ENCODE peak calls at places on chromosomes 1 and 21, in six cellular contexts. H, C, M, L, G and W are unnamed samples.

GRCh38 chr1:228341450-228341813 is 65.2 kb downstream of the TRIM11 start:
- DNase-seq in M (no peak), G (no peak), H (no peak), L (no peak), C (no peak), W (no peak)

GRCh38 chr21:38533887-38534286 is 35.6 kb upstream of the ERG start:
- DNase-seq in M (no peak), C (no peak), G (no peak), L (peak; percentile 15), H (no peak), W (no peak)

GRCh38 chr1:89630046-89630445 is 2.9 kb upstream of the LRRC8C start:
- DNase-seq in L (no peak), M (no peak), H (no peak), G (no peak), C (no peak), W (no peak)

GRCh38 chr1:210397252-210397651 is 68.5 kb downstream of the HHAT start:
- DNase-seq in H (no peak), L (no peak), M (no peak), C (no peak), G (no peak), W (no peak)

GRCh38 chr1:89948726-89949345 is 46.1 kb upstream of the ZNF326 start:
- DNase-seq in L (no peak), C (no peak), H (no peak), G (no peak), M (no peak), W (no peak)

GRCh38 chr1:94398356-94398755 is 19.8 kb upstream of the ABCD3 start:
- DNase-seq in G (no peak), L (no peak), M (no peak), H (no peak), C (no peak), W (no peak)

GRCh38 chr1:26218906-26219494 is 15.0 kb upstream of the CEP85 start:
- DNase-seq in C (no peak), G (no peak), H (no peak), M (no peak), L (no peak), W (no peak)

GRCh38 chr1:31955917-31956736 is 18.0 kb upstream of the PTP4A2 start:
- DNase-seq in G (peak; percentile 70), M (peak; percentile 44), L (no peak), H (no peak), C (peak; percentile 90), W (peak; percentile 91)

GRCh38 chr1:31904339-31905092 is 33.7 kb downstream of the PTP4A2 start:
- DNase-seq in G (peak; percentile 14), M (no peak), L (no peak), H (no peak), C (no peak), W (no peak)

GRCh38 chr21:35257413-35257812 is 208.3 kb upstream of the RUNX1 start:
- DNase-seq in G (no peak), M (peak; percentile 68), L (no peak), C (no peak), H (no peak), W (no peak)

GRCh38 chr1:38898653-38899230 is 17.4 kb upstream of the GJA9 start:
- DNase-seq in C (no peak), H (no peak), L (no peak), G (no peak), M (no peak), W (no peak)

GRCh38 chr1:67350783-67351182 is 43.1 kb downstream of the IL12RB2 start:
- DNase-seq in M (no peak), C (no peak), L (no peak), H (no peak), G (no peak), W (no peak)

GRCh38 chr1:162276493-162276892 is 100.2 kb downstream of the SPATA46 start:
- DNase-seq in M (peak; percentile 26), H (no peak), L (no peak), C (peak; percentile 34), G (peak; percentile 50), W (no peak)

GRCh38 chr1:51744506-51745303 is 127.8 kb downstream of the OSBPL9 start:
- DNase-seq in H (no peak), M (no peak), G (no peak), C (no peak), L (no peak), W (no peak)

GRCh38 chr1:159775716-159776115 is 5.0 kb upstream of the DUSP23 start:
- DNase-seq in C (no peak), G (no peak), L (no peak), M (no peak), H (no peak), W (no peak)

GRCh38 chr1:79044974-79045650 is 38.6 kb upstream of the ADGRL4 start:
- DNase-seq in H (peak; percentile 49), L (no peak), M (peak; percentile 16), C (no peak), G (no peak), W (no peak)

GRCh38 chr1:150076066-150076465 is 8.5 kb downstream of the VPS45 start:
- DNase-seq in H (no peak), L (no peak), G (no peak), C (no peak), M (no peak), W (peak; percentile 12)

GRCh38 chr21:44986471-44987291 is 46.9 kb downstream of the SLX9 start:
- DNase-seq in M (no peak), C (no peak), G (no peak), L (no peak), H (no peak), W (no peak)
- TF ChIP-seq ZNF274 in M (no peak), C (no peak), G (no peak), L (no peak), H (no peak), W (no peak)

GRCh38 chr1:101653482-101653946 is 343.2 kb downstream of the OLFM3 start:
- DNase-seq in C (no peak), L (peak; percentile 83), G (no peak), H (peak; percentile 67), M (peak; percentile 18), W (no peak)
- TF ChIP-seq ZNF274 in C (no peak), L (no peak), G (no peak), H (no peak), M (no peak), W (no peak)

DNA sequence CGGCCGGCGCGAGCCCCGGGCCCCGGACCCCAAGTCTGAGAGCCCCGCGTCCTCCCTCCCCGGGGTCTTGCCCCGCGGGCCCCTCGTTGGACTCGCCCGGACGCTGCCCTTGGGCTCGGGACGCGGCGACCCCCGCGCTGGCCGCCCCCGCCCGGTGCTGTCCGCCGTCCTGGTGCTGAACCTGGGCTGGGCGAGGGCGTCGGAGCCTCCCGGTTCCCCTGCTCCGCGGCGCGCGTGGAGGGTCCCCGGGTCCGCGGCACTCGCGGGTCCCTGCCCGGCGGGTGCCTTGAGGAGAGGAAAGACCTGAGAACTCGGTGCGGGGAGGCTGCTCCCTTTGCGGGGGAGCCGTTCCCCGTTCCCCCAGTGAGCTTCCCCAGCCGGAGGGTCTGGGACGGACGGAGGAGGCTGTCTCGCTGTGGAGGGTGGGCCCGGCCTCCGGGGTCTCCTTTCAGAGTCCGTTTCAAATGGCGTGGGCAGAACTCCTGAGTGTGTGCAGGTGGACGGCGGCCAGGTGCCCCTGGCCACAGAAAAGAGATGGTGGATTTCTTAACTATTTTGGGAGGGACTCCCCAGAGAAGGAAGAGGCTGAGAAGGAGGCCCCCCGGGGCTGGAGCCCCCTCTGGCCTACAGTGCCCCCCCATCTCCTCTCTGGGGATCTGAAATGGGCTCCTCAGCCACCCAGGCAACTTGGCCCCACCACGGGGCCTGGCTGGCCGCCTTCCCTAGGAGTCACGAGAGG is 595 bp downstream of the GABRD start:
- DNase-seq in M (no peak), G (no peak), L (no peak), H (peak; percentile 82), C (no peak), W (no peak)
- TF ChIP-seq ZNF274 in M (no peak), G (no peak), L (no peak), H (no peak), C (no peak), W (no peak)

GRCh38 chr1:208977861-208978260 is 605.7 kb upstream of the CAMK1G start:
- DNase-seq in H (no peak), M (no peak), G (no peak), C (no peak), L (no peak), W (no peak)

GRCh38 chr1:208979776-208980175 is 603.7 kb upstream of the CAMK1G start:
- DNase-seq in G (no peak), H (no peak), M (no peak), C (no peak), L (no peak), W (no peak)

GRCh38 chr1:208977012-208977411 is 606.5 kb upstream of the CAMK1G start:
- DNase-seq in M (no peak), G (no peak), C (no peak), H (no peak), L (no peak), W (no peak)

GRCh38 chr1:208975456-208975855 is 608.1 kb upstream of the CAMK1G start:
- DNase-seq in C (no peak), M (no peak), L (no peak), G (no peak), H (no peak), W (no peak)

DNA sequence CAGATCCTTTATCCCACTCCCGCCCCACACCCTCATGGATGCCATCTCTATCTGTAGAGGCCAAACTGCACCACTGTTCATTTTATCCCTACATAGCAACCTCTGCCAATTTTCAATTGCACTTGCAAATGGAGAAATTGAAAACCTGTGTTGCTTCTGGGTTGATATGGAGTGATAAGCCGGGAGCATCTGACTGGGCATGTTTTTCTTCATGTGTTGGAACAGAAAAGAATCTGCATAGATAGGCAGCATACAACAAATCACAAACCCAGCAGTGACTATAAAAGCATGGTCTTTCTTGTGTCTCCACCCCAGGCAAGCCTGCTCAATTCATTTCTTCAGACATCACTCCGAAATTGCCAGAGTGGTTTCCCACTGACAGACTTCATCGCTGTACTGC is 608.8 kb upstream of the CAMK1G start:
- DNase-seq in G (no peak), L (no peak), M (no peak), H (no peak), C (no peak), W (no peak)
- TF ChIP-seq ZNF274 in G (no peak), L (no peak), M (no peak), H (no peak), C (no peak), W (no peak)